ENCODE peak calls at places on chromosomes 3 and 15, in six cellular contexts. H is effector CD4-positive, alpha-beta T cell; M is cardiac fibroblast; G is effector memory CD8-positive, alpha-beta T cell; F is NCI-H1092 treated with DMSO at 0.1 percent for 48 hours; B is RWPE1. E is an unnamed sample.

GRCh38 chr3:140712301-140712700 is 34.4 kb downstream of the TRIM42 start:
- DNase-seq in M (no peak), B (no peak), G (no peak), F (no peak), H (no peak), E (no peak)

GRCh38 chr3:32969656-32970055 is 18.2 kb downstream of the CCR4 start:
- DNase-seq in B (no peak), M (no peak), H (no peak), F (no peak), G (no peak), E (no peak)

GRCh38 chr3:190424478-190425439 is 24.9 kb downstream of the TMEM207 start:
- DNase-seq in G (peak), B (peak), H (no peak), M (peak), F (peak), E (peak)

GRCh38 chr3:126114406-126115386 is 30.8 kb upstream of the SLC41A3 start:
- DNase-seq in F (no peak), H (no peak), G (no peak), M (no peak), B (no peak), E (no peak)

GRCh38 chr3:42762046-42762724 is 10.9 kb downstream of the CCDC13 start:
- DNase-seq in G (no peak), F (no peak), H (no peak), M (no peak), B (no peak), E (peak)

GRCh38 chr3:24829632-24830229 is 335.1 kb upstream of the THRB start:
- DNase-seq in M (no peak), G (no peak), B (no peak), F (peak), H (no peak), E (no peak)

GRCh38 chr3:132254076-132254755 is 63.0 kb upstream of the ACP3 start:
- DNase-seq in M (no peak), H (no peak), F (no peak), G (no peak), B (no peak), E (no peak)

GRCh38 chr15:22930782-22931484 is 49.2 kb downstream of the CYFIP1 start:
- DNase-seq in G (no peak), F (no peak), B (peak), H (no peak), M (peak), E (no peak)

GRCh38 chr15:99717129-99718024 is 15.9 kb downstream of the LYSMD4 start:
- DNase-seq in H (no peak), B (no peak), M (peak), F (no peak), G (no peak), E (no peak)

GRCh38 chr3:46858456-46858855 is 4.8 kb downstream of the MYL3 start:
- DNase-seq in B (no peak), H (no peak), F (no peak), M (no peak), G (no peak), E (no peak)

GRCh38 chr3:63656791-63657190 is 4.3 kb downstream of the SNTN start:
- DNase-seq in M (no peak), B (peak), F (no peak), G (no peak), H (no peak), E (no peak)

GRCh38 chr15:69666441-69666882 is 213.8 kb downstream of the RPLP1 start:
- DNase-seq in M (peak), H (no peak), F (no peak), B (no peak), G (no peak), E (no peak)

GRCh38 chr3:192919895-192920294 is 2.2 kb upstream of the MB21D2 start:
- DNase-seq in G (no peak), H (no peak), M (no peak), B (no peak), F (no peak), E (peak)

GRCh38 chr15:48914717-48915116 is 36.8 kb downstream of the EID1 start:
- DNase-seq in B (no peak), F (no peak), G (no peak), H (no peak), M (no peak), E (peak)

GRCh38 chr15:40245666-40246065 is 6.8 kb downstream of the PAK6 start:
- DNase-seq in G (no peak), M (no peak), B (no peak), F (no peak), H (no peak), E (no peak)

GRCh38 chr15:37823601-37824275 is 110.7 kb upstream of the TMCO5A start:
- DNase-seq in F (no peak), M (no peak), H (no peak), G (no peak), B (no peak), E (no peak)

GRCh38 chr15:63834500-63835210 is 907 bp upstream of the HERC1 start:
- DNase-seq in H (no peak), M (no peak), G (no peak), F (no peak), B (no peak), E (no peak)

GRCh38 chr15:94298359-94298758 is 67.0 kb downstream of the MCTP2 start:
- DNase-seq in M (no peak), G (no peak), F (no peak), H (no peak), B (no peak), E (no peak)

GRCh38 chr3:80190051-80190450 is 422.3 kb upstream of the ROBO1 start:
- DNase-seq in M (peak), B (peak), F (no peak), G (no peak), H (no peak), E (no peak)

GRCh38 chr15:75655911-75656310 is 8.2 kb downstream of the SNX33 start:
- DNase-seq in G (no peak), B (no peak), F (no peak), H (no peak), M (no peak), E (no peak)

GRCh38 chr15:62870216-62870615 is 172.3 kb upstream of the TPM1 start:
- DNase-seq in H (no peak), B (no peak), M (no peak), F (no peak), G (no peak), E (no peak)

GRCh38 chr3:125042725-125043406 is 12.9 kb downstream of the HEG1 start:
- DNase-seq in H (no peak), F (no peak), B (no peak), G (no peak), M (peak), E (no peak)

GRCh38 chr3:17686613-17687012 is 55.8 kb downstream of the TBC1D5 start:
- DNase-seq in B (no peak), G (no peak), M (peak), H (no peak), F (no peak), E (peak)

GRCh38 chr15:60392986-60393811 is 4.6 kb downstream of the ANXA2 start:
- DNase-seq in H (no peak), G (no peak), B (peak), F (peak), M (peak), E (peak)

GRCh38 chr3:193407156-193407555 is 28.6 kb upstream of the ATP13A5 start:
- DNase-seq in M (no peak), G (no peak), F (no peak), B (no peak), H (no peak), E (no peak)

GRCh38 chr15:67031321-67031720 is 34.1 kb upstream of the SMAD3 start:
- DNase-seq in B (no peak), G (no peak), M (no peak), H (no peak), F (no peak), E (no peak)

GRCh38 chr15:92161039-92161670 is 232.5 kb upstream of the ST8SIA2 start:
- DNase-seq in F (no peak), B (no peak), G (no peak), M (no peak), H (no peak), E (no peak)

GRCh38 chr15:88802991-88803240 is 320 bp upstream of the ACAN start:
- DNase-seq in G (no peak), H (no peak), B (no peak), M (no peak), F (no peak), E (no peak)

GRCh38 chr3:196604548-196604947 is 34.9 kb upstream of the NRROS start:
- DNase-seq in G (no peak), B (no peak), H (peak), F (no peak), M (no peak), E (no peak)

GRCh38 chr15:91603681-91604080 is 249.8 kb upstream of the SLCO3A1 start:
- DNase-seq in F (no peak), B (no peak), H (no peak), G (no peak), M (no peak), E (no peak)

GRCh38 chr3:164467027-164467426 is 611.3 kb downstream of the SI start:
- DNase-seq in H (no peak), F (no peak), G (no peak), B (no peak), M (no peak), E (no peak)

GRCh38 chr3:172213765-172214358 is 174.5 kb downstream of the FNDC3B start:
- DNase-seq in B (no peak), G (no peak), F (peak), H (no peak), M (no peak), E (no peak)

GRCh38 chr3:165669967-165670366 is 167.3 kb downstream of the BCHE start:
- DNase-seq in M (no peak), H (no peak), B (no peak), F (no peak), G (no peak), E (no peak)

GRCh38 chr3:115860766-115861165 is 237.5 kb downstream of the GAP43 start:
- DNase-seq in G (no peak), B (no peak), M (no peak), F (no peak), H (no peak), E (no peak)

GRCh38 chr3:141302364-141303141 is 65.8 kb upstream of the ZBTB38 start:
- DNase-seq in H (no peak), B (no peak), M (peak), F (no peak), G (no peak), E (no peak)

GRCh38 chr15:39976291-39977274 is 42.7 kb downstream of the EIF2AK4 start:
- DNase-seq in B (peak), M (peak), H (no peak), F (peak), G (no peak), E (no peak)

GRCh38 chr3:107978116-107979057 is 112.4 kb downstream of the CD47 start:
- DNase-seq in F (no peak), H (no peak), M (no peak), G (no peak), B (no peak), E (peak)

GRCh38 chr15:28243399-28243798 is 78.6 kb downstream of the HERC2 start:
- DNase-seq in G (no peak), H (no peak), B (no peak), F (no peak), M (no peak), E (no peak)

GRCh38 chr15:52289629-52290081 is 5.9 kb downstream of the MYO5C start:
- DNase-seq in M (no peak), B (peak), H (no peak), G (no peak), F (no peak), E (peak)

E was measured in KBM-7.